ENCODE peak calls at places on chromosomes 5 and 9, in six cellular contexts. M, O, B, S, H and L are unnamed samples.

GRCh38 chr5:72166070-72166979 is 59.0 kb downstream of the MAP1B start:
- DNase-seq in M (no peak), O (no peak), B (peak; percentile 37), S (no peak), H (peak; percentile 53), L (peak; percentile 13)

GRCh38 chr5:168798065-168799023 is 219.2 kb upstream of the PANK3 start:
- DNase-seq in M (no peak), O (no peak), B (no peak), S (no peak), H (no peak), L (no peak)

GRCh38 chr5:137617806-137618205 is 118.1 kb downstream of the KLHL3 start:
- DNase-seq in M (peak; percentile 38), O (peak; percentile 39), B (no peak), S (no peak), H (no peak), L (no peak)

GRCh38 chr9:106619211-106619610 is 243.8 kb upstream of the ZNF462 start:
- DNase-seq in M (no peak), O (no peak), B (no peak), S (no peak), H (no peak), L (no peak)

GRCh38 chr5:157912621-157913325 is 53.8 kb upstream of the CLINT1 start:
- DNase-seq in M (no peak), O (no peak), B (no peak), S (no peak), H (no peak), L (no peak)

GRCh38 chr5:82641362-82641988 is 363.3 kb upstream of the RPS23 start:
- DNase-seq in M (peak; percentile 85), O (peak; percentile 57), B (peak; percentile 71), S (peak; percentile 76), H (peak; percentile 48), L (peak; percentile 16)

GRCh38 chr5:108696951-108697715 is 50.6 kb upstream of the FER start:
- DNase-seq in M (no peak), O (no peak), B (no peak), S (no peak), H (no peak), L (no peak)

GRCh38 chr5:151427258-151427657 is 20.1 kb upstream of the SLC36A1 start:
- DNase-seq in M (no peak), O (no peak), B (no peak), S (no peak), H (no peak), L (no peak)

GRCh38 chr9:15837079-15837679 is 284.3 kb downstream of the CCDC171 start:
- DNase-seq in M (no peak), O (no peak), B (no peak), S (peak; percentile 69), H (no peak), L (peak; percentile 33)

GRCh38 chr5:173823721-173824567 is 64.2 kb upstream of the CPEB4 start:
- DNase-seq in M (no peak), O (peak; percentile 68), B (no peak), S (peak; percentile 93), H (peak; percentile 53), L (no peak)

GRCh38 chr5:57862471-57863282 is 380.1 kb upstream of the ACTBL2 start:
- DNase-seq in M (no peak), O (no peak), B (no peak), S (no peak), H (no peak), L (no peak)

GRCh38 chr5:152551061-152551460 is 146.0 kb upstream of the NMUR2 start:
- DNase-seq in M (no peak), O (no peak), B (no peak), S (no peak), H (no peak), L (no peak)

GRCh38 chr5:152560508-152561137 is 155.5 kb upstream of the NMUR2 start:
- DNase-seq in M (no peak), O (peak; percentile 18), B (peak; percentile 41), S (peak; percentile 59), H (no peak), L (peak; percentile 48)

DNA sequence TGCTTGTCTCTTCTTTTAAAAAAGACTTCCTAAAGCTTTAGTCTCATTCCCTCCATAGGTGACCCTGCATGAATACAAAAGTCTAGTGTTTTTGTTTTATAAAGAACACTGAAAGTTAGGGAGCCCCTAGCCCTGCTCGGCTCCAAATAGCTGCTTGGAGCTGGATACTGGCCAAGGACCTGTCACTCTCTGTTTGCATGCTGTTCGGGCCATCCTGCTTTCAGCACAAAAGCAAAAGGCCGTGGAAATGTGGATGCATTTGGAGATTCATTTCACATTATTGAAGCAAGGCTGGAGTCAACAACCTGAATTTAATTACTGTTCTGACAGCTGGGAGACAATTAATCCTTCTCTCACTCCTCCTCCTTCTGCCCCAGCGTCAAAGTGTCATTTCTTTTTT is 151.7 kb upstream of the NMUR2 start:
- DNase-seq in M (no peak), O (no peak), B (no peak), S (no peak), H (no peak), L (no peak)
- H3K27ac ChIP-seq in M (no peak overlapping the region), O (no peak overlapping the region), B (no peak overlapping the region), S (no peak overlapping the region), H (no peak overlapping the region), L (no peak overlapping the region)

GRCh38 chr5:110323357-110323756 is 403.1 kb downstream of the TMEM232 start:
- DNase-seq in M (no peak), O (no peak), B (no peak), S (no peak), H (no peak), L (no peak)
- H3K4me1 ChIP-seq in M (no peaks in the 10 kb centered on the region), O (no peaks in the 10 kb centered on the region), B (peaks cover 3% of the 10 kb centered on the region), S (no peaks in the 10 kb centered on the region), H (no peaks in the 10 kb centered on the region), L (no peaks in the 10 kb centered on the region)

DNA sequence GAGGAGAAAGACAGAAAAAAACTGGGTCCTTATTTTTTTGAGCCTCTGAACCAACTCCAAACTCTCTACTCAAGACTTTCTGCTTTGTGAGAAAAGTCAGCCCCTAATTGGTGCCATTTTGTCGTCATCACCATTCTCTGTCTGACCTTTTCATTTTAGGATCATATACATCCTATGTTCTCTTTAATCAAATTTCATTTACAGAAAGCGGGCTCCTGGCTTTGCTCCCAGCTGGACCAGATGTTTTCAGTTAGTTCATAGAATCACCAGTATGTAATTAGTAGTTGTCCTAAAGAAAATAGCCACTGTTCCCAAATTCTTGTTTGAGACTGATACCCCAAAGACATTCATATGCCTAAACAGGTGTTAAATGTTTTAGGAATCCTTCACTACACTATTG is 28.6 kb upstream of the SLCO4C1 start:
- DNase-seq in M (no peak), O (no peak), B (no peak), S (no peak), H (no peak), L (no peak)
- H3K27ac ChIP-seq in M (no peak overlapping the region), O (no peak overlapping the region), B (no peak overlapping the region), S (no peak overlapping the region), H (no peak overlapping the region), L (no peak overlapping the region)

GRCh38 chr5:143187495-143187894 is 216.0 kb downstream of the NR3C1 start:
- DNase-seq in M (no peak), O (no peak), B (no peak), S (no peak), H (no peak), L (no peak)
- H3K4me1 ChIP-seq in M (peaks cover 48% of the 10 kb centered on the region), O (peaks cover 14% of the 10 kb centered on the region), B (no peaks in the 10 kb centered on the region), S (peaks cover 11% of the 10 kb centered on the region), H (peaks cover 5% of the 10 kb centered on the region), L (no peaks in the 10 kb centered on the region)

DNA sequence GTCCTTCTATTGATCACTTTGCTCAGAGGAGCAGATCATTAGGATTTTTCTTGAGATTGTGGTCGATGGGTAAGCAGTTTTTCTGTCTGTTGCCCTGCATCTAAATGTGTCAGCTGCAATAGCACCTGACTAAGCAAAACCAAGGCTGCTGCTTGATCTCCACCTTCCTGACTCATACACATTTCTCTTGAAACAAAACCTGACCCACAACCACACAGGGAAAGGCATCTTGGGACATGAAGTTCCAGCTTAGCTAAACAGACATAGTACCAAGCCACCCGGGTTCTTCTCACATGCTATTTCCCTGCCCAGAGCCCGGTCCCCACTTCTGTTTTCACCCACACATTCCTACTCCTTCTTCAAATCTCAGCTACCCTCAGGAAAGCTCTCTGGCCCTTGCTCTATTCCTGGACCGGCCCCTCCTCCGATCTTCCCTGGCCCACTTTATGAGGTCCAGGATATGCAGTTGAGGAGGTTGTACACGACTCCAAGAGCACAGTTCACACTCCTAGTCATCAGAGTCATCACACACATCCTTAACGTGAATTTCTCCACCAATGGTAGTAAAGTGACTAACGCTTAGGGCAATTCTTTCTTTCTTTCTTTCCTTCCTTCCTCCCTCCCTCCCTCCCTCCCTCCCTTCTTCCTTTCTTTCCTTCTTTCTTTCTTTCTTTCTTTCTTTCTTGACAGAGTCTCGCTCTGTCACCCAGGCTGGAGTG is 16.1 kb upstream of the ZBTB43 start:
- DNase-seq in M (no peak), O (no peak), B (no peak), S (peak; percentile 63), H (no peak), L (no peak)
- H3K27ac ChIP-seq in M (no peak overlapping the region), O (no peak overlapping the region), B (no peak overlapping the region), S (peak overlapping the region; percentile 71), H (no peak overlapping the region), L (no peak overlapping the region)

DNA sequence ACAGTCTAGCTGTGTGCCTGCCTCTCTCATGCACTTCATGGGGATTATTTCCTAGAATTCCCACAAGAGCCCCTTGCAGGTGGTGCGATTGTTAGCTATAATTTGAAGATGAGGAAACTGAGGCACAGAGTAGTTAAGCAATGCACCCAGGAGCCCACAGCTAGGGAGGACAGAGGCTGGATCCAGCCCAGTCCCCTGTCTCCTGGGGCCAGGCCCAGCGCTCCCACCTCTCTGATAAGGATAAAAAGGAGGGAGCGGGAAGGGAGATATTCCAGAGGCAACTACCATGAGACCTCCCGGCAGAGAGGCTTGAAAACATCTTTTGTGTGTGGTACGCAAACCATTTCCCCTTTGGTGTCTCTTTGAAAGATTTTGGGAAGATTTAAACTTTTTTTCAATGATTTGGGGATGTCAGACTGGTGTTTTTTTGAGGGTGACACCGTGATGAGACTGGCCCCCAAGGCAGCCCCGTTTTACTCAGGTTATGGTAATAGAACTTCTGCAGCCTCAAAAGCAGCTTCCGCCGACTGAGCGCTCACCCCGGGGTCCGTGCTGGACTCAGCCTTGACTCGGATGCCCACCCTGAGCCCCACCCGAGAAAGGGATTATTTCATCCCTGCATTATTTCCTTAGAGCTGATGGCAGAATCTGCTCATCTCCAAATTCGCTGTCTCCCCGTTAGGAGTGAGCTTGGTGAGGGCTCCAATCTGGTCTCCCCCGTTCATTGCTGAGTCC is 144.7 kb upstream of the IER5L start:
- DNase-seq in M (peak; percentile 54), O (no peak), B (no peak), S (no peak), H (peak; percentile 34), L (no peak)
- H3K4me1 ChIP-seq in M (peaks cover 68% of the 10 kb centered on the region), O (peaks cover 7% of the 10 kb centered on the region), B (peaks cover 16% of the 10 kb centered on the region), S (peaks cover 45% of the 10 kb centered on the region), H (peaks cover 20% of the 10 kb centered on the region), L (peaks cover 5% of the 10 kb centered on the region)

DNA sequence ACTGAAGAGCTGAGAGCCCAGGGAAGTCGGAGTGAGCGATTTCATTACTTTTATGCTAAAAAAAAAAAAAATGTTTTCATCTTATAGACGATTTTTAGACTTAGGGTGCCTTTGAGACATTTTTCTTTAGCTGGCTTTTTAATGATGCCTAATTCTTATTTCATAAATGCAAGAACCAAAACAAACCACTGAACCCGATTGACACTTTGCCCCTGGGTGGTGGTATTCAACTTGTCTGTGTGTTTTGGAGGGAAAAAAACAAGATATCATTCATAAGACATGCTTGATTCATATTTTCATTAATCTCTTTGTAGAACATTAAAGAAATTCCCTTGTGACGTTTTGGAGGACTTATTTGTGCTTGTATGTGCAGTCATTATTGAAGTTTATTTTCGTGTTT is 2.4 kb downstream of the TLE4 start:
- DNase-seq in M (no peak), O (no peak), B (no peak), S (no peak), H (no peak), L (no peak)
- H3K27ac ChIP-seq in M (peak overlapping the region; percentile 97), O (no peak overlapping the region), B (peak overlapping the region; percentile 91), S (no peak overlapping the region), H (peak overlapping the region; percentile 94), L (no peak overlapping the region)

GRCh38 chr9:5592231-5592630 is 36.7 kb upstream of the RIC1 start:
- DNase-seq in M (no peak), O (no peak), B (no peak), S (no peak), H (no peak), L (no peak)
- H3K4me1 ChIP-seq in M (peaks cover 5% of the 10 kb centered on the region), O (no peaks in the 10 kb centered on the region), B (no peaks in the 10 kb centered on the region), S (no peaks in the 10 kb centered on the region), H (no peaks in the 10 kb centered on the region), L (no peaks in the 10 kb centered on the region)